ENCODE peak calls at places on chromosomes 2 and 18, in six cellular contexts. C is CD8-positive, alpha-beta T cell; Y is lower lobe of right lung; I is right lobe of liver; X is IMR-90; K is sigmoid colon. H is an unnamed sample. For H3K27me3 and H3K36me3, the result is how much of the 10 kb centered on the place peaks cover.

GRCh38 chr18:23283933-23284430 is 148.7 kb downstream of the CABLES1 start:
- DNase-seq in I (no peak), K (no peak), X (peak), C (no peak), Y (no peak), H (peak)

GRCh38 chr2:40820319-40820718 is 368.4 kb upstream of the SLC8A1 start:
- DNase-seq in I (no peak), C (no peak), Y (no peak), K (no peak), X (peak), H (no peak)

GRCh38 chr2:170396799-170397459 is 219.0 kb downstream of the MYO3B start:
- DNase-seq in X (peak), K (no peak), Y (no peak), C (no peak), I (no peak), H (no peak)

GRCh38 chr2:234406085-234406484 is 90.8 kb downstream of the ARL4C start:
- DNase-seq in Y (no peak), I (no peak), C (no peak), X (no peak), K (no peak), H (no peak)

GRCh38 chr2:32484907-32485306 is 128.1 kb downstream of the BIRC6 start:
- DNase-seq in Y (no peak), I (no peak), K (no peak), X (peak), C (no peak), H (no peak)

GRCh38 chr2:120842456-120843439 is 107.1 kb downstream of the GLI2 start:
- DNase-seq in X (peak), Y (peak), I (no peak), C (no peak), K (no peak), H (no peak)

GRCh38 chr2:15791294-15791693 is 149.1 kb upstream of the MYCN start:
- DNase-seq in Y (no peak), K (no peak), X (no peak), C (no peak), I (no peak), H (no peak)

GRCh38 chr2:162072181-162072702 is 1.8 kb downstream of the DPP4 start:
- DNase-seq in I (no peak), C (no peak), K (no peak), Y (no peak), X (peak), H (no peak)

GRCh38 chr2:46735730-46736493 is 179.7 kb downstream of the MCFD2 start:
- DNase-seq in I (no peak), C (no peak), K (no peak), X (no peak), Y (no peak), H (no peak)

GRCh38 chr18:68638613-68639012 is 76.3 kb downstream of the TMX3 start:
- DNase-seq in I (no peak), Y (no peak), C (no peak), K (no peak), X (no peak), H (no peak)

GRCh38 chr2:203706403-203706802 is at the start of gene CD28:
- DNase-seq in K (peak), I (peak), Y (no peak), X (no peak), C (peak), H (no peak)

GRCh38 chr2:197993830-197994229 is 189.4 kb downstream of the PLCL1 start:
- DNase-seq in I (no peak), C (no peak), Y (no peak), K (no peak), X (peak), H (no peak)

GRCh38 chr2:197360744-197361156 is 50.2 kb upstream of the ANKRD44 start:
- DNase-seq in Y (no peak), I (no peak), K (no peak), X (peak), C (no peak), H (no peak)

GRCh38 chr2:145760781-145761649 is 1241.1 kb upstream of the ZEB2 start:
- DNase-seq in K (no peak), X (peak), Y (no peak), C (no peak), I (no peak), H (no peak)

GRCh38 chr2:207549145-207549544 is 19.4 kb downstream of the CREB1 start:
- DNase-seq in X (no peak), K (no peak), C (no peak), I (no peak), Y (no peak), H (no peak)

GRCh38 chr2:188114014-188114413 is 177.7 kb upstream of the GULP1 start:
- DNase-seq in K (no peak), X (peak), I (no peak), C (no peak), Y (no peak), H (no peak)

GRCh38 chr2:71933467-71934319 is 214.0 kb downstream of the CYP26B1 start:
- DNase-seq in Y (no peak), I (no peak), X (no peak), C (no peak), K (no peak), H (peak)

GRCh38 chr2:38201784-38202183 is 125.8 kb upstream of the CYP1B1 start:
- DNase-seq in K (no peak), X (peak), I (no peak), Y (no peak), C (no peak), H (no peak)

GRCh38 chr2:129160879-129161278 is 818.6 kb upstream of the RAB6C start:
- DNase-seq in X (no peak), I (no peak), K (no peak), Y (no peak), C (no peak), H (no peak)

GRCh38 chr2:164479460-164479859 is 141.8 kb downstream of the GRB14 start:
- DNase-seq in X (peak), K (no peak), I (no peak), Y (no peak), C (no peak), H (no peak)

GRCh38 chr2:43000242-43001054 is 208.1 kb upstream of the HAAO start:
- DNase-seq in C (no peak), X (no peak), I (no peak), K (no peak), Y (no peak), H (no peak)

GRCh38 chr2:42843611-42844010 is 51.2 kb upstream of the HAAO start:
- DNase-seq in X (no peak), K (no peak), Y (no peak), I (no peak), C (no peak), H (no peak)

GRCh38 chr18:24490545-24490944 is 30.1 kb downstream of the HRH4 start:
- DNase-seq in X (peak), K (no peak), C (no peak), Y (no peak), I (no peak), H (no peak)

GRCh38 chr2:84939426-84940087 is 31.4 kb upstream of the KCMF1 start:
- DNase-seq in K (peak), I (no peak), Y (no peak), X (no peak), C (peak), H (no peak)

GRCh38 chr2:168449419-168449818 is 6.7 kb upstream of the CERS6 start:
- DNase-seq in Y (no peak), C (no peak), X (no peak), I (no peak), K (no peak), H (no peak)

GRCh38 chr18:56314396-56314795 is 324.0 kb downstream of the TXNL1 start:
- DNase-seq in Y (no peak), I (no peak), X (peak), K (no peak), C (no peak), H (no peak)

GRCh38 chr2:223835701-223836532 is 1.5 kb downstream of the AP1S3 start:
- DNase-seq in C (no peak), K (no peak), I (no peak), Y (peak), X (no peak), H (no peak)

GRCh38 chr18:512957-513356 is 12.5 kb upstream of the COLEC12 start:
- DNase-seq in K (no peak), X (no peak), I (no peak), Y (no peak), C (no peak), H (no peak)

GRCh38 chr2:71552861-71553301 is 99.5 kb downstream of the DYSF start:
- DNase-seq in C (no peak), I (no peak), Y (peak), X (no peak), K (no peak), H (no peak)

GRCh38 chr2:12701786-12702660 is 14.7 kb upstream of the TRIB2 start:
- DNase-seq in X (peak), Y (no peak), I (no peak), K (no peak), C (no peak), H (no peak)

GRCh38 chr2:18814387-18814786 is 225.0 kb upstream of the NT5C1B start:
- DNase-seq in Y (no peak), K (no peak), C (no peak), I (no peak), X (peak), H (no peak)

GRCh38 chr2:81767173-81767720 is 1462.7 kb upstream of the LRRTM1 start:
- DNase-seq in Y (no peak), C (no peak), I (no peak), X (peak), K (no peak), H (no peak)

GRCh38 chr18:50190926-50191325 is 4.0 kb downstream of the MYO5B start:
- DNase-seq in I (no peak), K (no peak), Y (no peak), X (no peak), C (no peak), H (no peak)

GRCh38 chr2:196148736-196149135 is 22.6 kb downstream of the STK17B start:
- DNase-seq in I (no peak), X (no peak), C (no peak), K (no peak), Y (no peak), H (no peak)

GRCh38 chr2:3223080-3223923 is 154.3 kb downstream of the EIPR1 start:
- DNase-seq in Y (no peak), K (no peak), C (peak), I (no peak), X (peak), H (no peak)

GRCh38 chr18:26487437-26487836 is 60.9 kb downstream of the KCTD1 start:
- DNase-seq in C (no peak), Y (no peak), X (no peak), K (no peak), I (no peak), H (no peak)

GRCh38 chr2:102505290-102505689 is 32.3 kb downstream of the SLC9A4 start:
- DNase-seq in X (no peak), Y (peak), C (no peak), K (no peak), I (no peak), H (no peak)

GRCh38 chr18:52716926-52717325 is 376.9 kb downstream of the DCC start:
- DNase-seq in Y (no peak), X (peak), K (no peak), I (no peak), C (no peak), H (no peak)

GRCh38 chr2:890214-890613 is 60.4 kb upstream of the SNTG2 start:
- DNase-seq in I (no peak), C (no peak), K (no peak), X (no peak), Y (no peak), H (no peak)
- H3K27me3 ChIP-seq in I (under half), C (under half), K (under half), X (under half), Y (under half), H (under half)

DNA sequence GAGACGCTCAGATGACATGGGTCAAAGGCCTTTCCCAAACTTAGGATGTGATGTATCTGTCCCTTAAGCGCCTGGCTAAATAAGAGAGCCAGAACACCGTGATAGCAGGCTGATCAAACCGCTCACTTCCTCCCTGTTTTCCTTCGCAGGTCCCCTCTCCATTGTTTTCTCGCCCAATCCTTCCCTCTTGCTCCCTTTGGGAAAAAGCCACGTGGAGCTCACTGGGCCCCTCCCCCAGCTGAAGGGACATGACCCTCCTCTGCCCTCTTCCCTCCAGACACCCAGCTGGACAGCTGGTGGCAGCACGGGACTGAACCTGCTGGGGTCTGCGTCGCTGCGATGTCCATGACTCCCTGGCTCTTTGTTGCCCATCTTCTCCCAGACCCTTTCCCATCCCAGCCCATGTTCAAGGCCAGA is 201.7 kb downstream of the TNS1 start:
- DNase-seq in Y (no peak), K (peak), X (no peak), C (no peak), I (no peak), H (peak)
- H3K36me3 ChIP-seq in Y (half or more), K (under half), X (under half), C (under half), I (under half), H (under half)

GRCh38 chr2:232521098-232521497 is 910 bp downstream of the PRSS56 start:
- DNase-seq in K (no peak), X (no peak), Y (no peak), C (no peak), I (no peak), H (peak)
- H3K27me3 ChIP-seq in K (half or more), X (half or more), Y (half or more), C (under half), I (under half), H (under half)

GRCh38 chr2:74889159-74889558 is 55.2 kb downstream of the HK2 start:
- DNase-seq in X (no peak), K (no peak), I (no peak), C (no peak), Y (no peak), H (no peak)

GRCh38 chr2:74891136-74891764 is 57.3 kb downstream of the HK2 start:
- DNase-seq in C (no peak), I (no peak), Y (no peak), X (no peak), K (no peak), H (no peak)

GRCh38 chr2:74892609-74893008 is 58.7 kb downstream of the HK2 start:
- DNase-seq in K (no peak), C (no peak), I (no peak), X (no peak), Y (no peak), H (no peak)

GRCh38 chr2:74887961-74888670 is 54.2 kb downstream of the HK2 start:
- DNase-seq in C (no peak), Y (no peak), I (no peak), K (no peak), X (peak), H (no peak)

DNA sequence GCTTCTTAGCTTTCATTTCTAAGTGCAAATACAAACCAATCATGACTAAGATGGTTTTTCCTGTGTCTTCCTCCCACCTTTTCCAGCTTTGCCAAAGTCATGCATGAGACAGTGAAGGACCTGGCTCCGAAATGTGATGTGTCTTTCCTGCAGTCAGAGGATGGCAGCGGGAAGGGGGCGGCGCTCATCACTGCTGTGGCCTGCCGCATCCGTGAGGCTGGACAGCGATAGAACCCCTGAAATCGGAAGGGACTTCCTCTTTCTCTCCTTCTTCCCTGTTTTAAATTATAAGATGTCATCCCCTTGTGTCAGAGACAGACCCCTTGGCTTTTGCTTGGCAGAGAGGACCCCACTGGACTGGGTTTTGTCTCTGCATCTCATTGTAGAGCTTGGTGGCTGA is 56.8 kb downstream of the HK2 start:
- DNase-seq in K (no peak), X (no peak), C (no peak), I (no peak), Y (no peak), H (no peak)
- H3K36me3 ChIP-seq in K (under half), X (under half), C (under half), I (under half), Y (half or more), H (under half)

GRCh38 chr2:110716959-110717645 is 15.3 kb upstream of the ACOXL start:
- DNase-seq in C (no peak), X (no peak), I (no peak), Y (no peak), K (no peak), H (no peak)

GRCh38 chr2:110718990-110719389 is 13.4 kb upstream of the ACOXL start:
- DNase-seq in Y (no peak), X (no peak), K (no peak), C (no peak), I (no peak), H (no peak)

GRCh38 chr2:110717734-110718133 is 14.6 kb upstream of the ACOXL start:
- DNase-seq in Y (no peak), C (no peak), I (no peak), K (no peak), X (no peak), H (no peak)

GRCh38 chr2:110720547-110720946 is 11.8 kb upstream of the ACOXL start:
- DNase-seq in I (peak), X (no peak), C (no peak), K (no peak), Y (no peak), H (no peak)

GRCh38 chr2:110718382-110718781 is 14.0 kb upstream of the ACOXL start:
- DNase-seq in K (no peak), Y (no peak), C (no peak), X (no peak), I (no peak), H (no peak)
- H3K27me3 ChIP-seq in K (under half), Y (under half), C (under half), X (under half), I (under half), H (under half)

GRCh38 chr2:105283532-105283931 is 42.0 kb downstream of the GPR45 start:
- DNase-seq in K (no peak), I (no peak), C (no peak), Y (no peak), X (no peak), H (no peak)

GRCh38 chr2:105288133-105288532 is 41.4 kb downstream of the TGFBRAP1 start:
- DNase-seq in X (no peak), K (no peak), I (no peak), Y (no peak), C (no peak), H (no peak)

GRCh38 chr2:105290981-105291660 is 38.4 kb downstream of the TGFBRAP1 start:
- DNase-seq in C (no peak), K (no peak), I (no peak), X (no peak), Y (no peak), H (no peak)

GRCh38 chr2:105291981-105292380 is 37.6 kb downstream of the TGFBRAP1 start:
- DNase-seq in C (no peak), K (no peak), Y (no peak), I (no peak), X (peak), H (no peak)

DNA sequence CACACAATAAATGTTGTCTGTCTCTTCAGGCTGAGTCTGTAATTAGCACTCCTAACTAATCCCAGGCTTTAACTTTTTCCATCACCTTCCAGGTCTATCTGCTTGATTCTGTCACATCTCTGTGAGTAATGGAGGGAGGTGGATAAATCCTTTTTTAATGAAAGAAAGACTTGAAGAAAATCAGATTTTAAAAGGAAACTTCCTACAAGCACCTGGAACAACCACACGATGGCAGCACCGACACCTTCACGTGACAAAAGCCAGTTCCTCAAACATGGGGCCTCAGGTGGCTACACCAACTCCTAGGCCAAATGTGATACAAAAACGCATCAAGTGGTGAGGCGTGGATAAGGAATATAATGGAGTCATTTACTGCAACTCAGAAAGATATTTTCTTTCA is 41.8 kb downstream of the TGFBRAP1 start:
- DNase-seq in C (no peak), X (peak), Y (no peak), K (no peak), I (no peak), H (peak)
- H3K36me3 ChIP-seq in C (under half), X (under half), Y (half or more), K (under half), I (under half), H (under half)

GRCh38 chr18:58101291-58101706 is 57.3 kb downstream of the NEDD4L start:
- DNase-seq in X (no peak), K (no peak), I (no peak), C (no peak), Y (no peak), H (no peak)

GRCh38 chr18:58104071-58104470 is 60.0 kb downstream of the NEDD4L start:
- DNase-seq in I (no peak), Y (no peak), C (no peak), K (no peak), X (no peak), H (no peak)

GRCh38 chr18:58102020-58102419 is 58.0 kb downstream of the NEDD4L start:
- DNase-seq in C (no peak), I (no peak), K (no peak), Y (no peak), X (no peak), H (no peak)

GRCh38 chr18:58103339-58103930 is 59.4 kb downstream of the NEDD4L start:
- DNase-seq in Y (no peak), C (no peak), X (peak), I (no peak), K (no peak), H (no peak)

GRCh38 chr18:58102875-58103274 is 58.8 kb downstream of the NEDD4L start:
- DNase-seq in K (no peak), C (no peak), Y (no peak), X (no peak), I (no peak), H (no peak)
- H3K27me3 ChIP-seq in K (under half), C (under half), Y (under half), X (under half), I (under half), H (under half)

H was measured in H7.